ENCODE peak calls at places on chromosomes 11 and 22, in nine cellular contexts. T is progenitor cell of endocrine pancreas, M is MM.1S, X is left lung, Q is OCI-LY7, Z is pancreas, K is HFF-Myc, I is AG09309, L is omental fat pad. C is an unnamed sample.

GRCh38 chr11:101583180-101584128 is at the start of gene TRPC6:
- DNase-seq in T (peak; percentile 31), M (no peak), X (peak; percentile 79), Q (no peak), Z (no peak), K (no peak), I (no peak), L (no peak), C (peak; percentile 21)

GRCh38 chr11:77993902-77994301 is 566 bp downstream of the INTS4 start:
- DNase-seq in T (no peak), M (no peak), X (no peak), Q (peak; percentile 13), Z (no peak), K (no peak), I (no peak), L (no peak), C (no peak)

GRCh38 chr22:45882881-45883810 is 93.8 kb downstream of the WNT7B start:
- DNase-seq in T (no peak), M (no peak), X (peak; percentile 78), Q (no peak), Z (no peak), K (no peak), I (no peak), L (no peak), C (no peak)

GRCh38 chr11:96091476-96091875 is 167.6 kb upstream of the MTMR2 start:
- DNase-seq in T (no peak), M (no peak), X (no peak), Q (peak; percentile 64), Z (no peak), K (no peak), I (no peak), L (no peak), C (no peak)

GRCh38 chr11:4821021-4821420 is at the start of gene OR51F2:
- DNase-seq in T (no peak), M (no peak), X (no peak), Q (no peak), Z (no peak), K (no peak), I (no peak), L (no peak), C (no peak)

GRCh38 chr11:65852508-65853248 is 5.3 kb downstream of the CFL1 start:
- DNase-seq in T (no peak), M (no peak), X (peak; percentile 80), Q (no peak), Z (peak; percentile 18), K (no peak), I (no peak), L (no peak), C (no peak)

GRCh38 chr11:61297741-61298140 is 2.6 kb upstream of the VWCE start:
- DNase-seq in T (no peak), M (no peak), X (no peak), Q (no peak), Z (no peak), K (peak; percentile 87), I (peak; percentile 88), L (no peak), C (no peak)

GRCh38 chr22:23163665-23164064 is 16.6 kb upstream of the BCR start:
- DNase-seq in T (no peak), M (no peak), X (peak; percentile 62), Q (no peak), Z (no peak), K (no peak), I (no peak), L (no peak), C (no peak)

GRCh38 chr11:120254788-120255518 is 15.0 kb downstream of the POU2F3 start:
- DNase-seq in T (no peak), M (no peak), X (no peak), Q (no peak), Z (no peak), K (no peak), I (no peak), L (no peak), C (no peak)

DNA sequence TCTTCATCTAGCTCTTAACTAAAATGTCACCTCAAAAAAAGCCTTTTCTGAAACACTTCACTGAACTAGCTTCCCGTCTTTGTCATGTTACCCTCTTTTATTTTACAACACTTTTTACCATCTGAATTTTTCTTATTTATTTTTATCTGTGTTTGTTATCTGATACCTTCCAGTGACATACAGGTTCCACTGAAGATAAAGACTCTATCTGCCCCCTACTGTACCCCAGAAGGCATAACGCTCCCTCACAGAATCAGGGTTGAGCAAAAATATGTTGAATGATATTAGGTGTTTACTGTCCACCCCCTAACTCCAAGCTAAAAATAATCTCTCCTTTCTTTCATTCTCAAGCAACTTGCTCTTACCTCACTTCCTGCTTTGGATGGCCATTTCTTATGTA is 654.2 kb downstream of the NELL1 start:
- DNase-seq in T (no peak), M (no peak), X (no peak), Q (no peak), Z (no peak), K (no peak), I (no peak), L (no peak), C (no peak)
- TF ChIP-seq CTCF in T (no peak), M (peak; percentile 22), X (no peak), Q (peak; percentile 35), Z (no peak), K (no peak), I (no peak), L (no peak), C (no peak)

DNA sequence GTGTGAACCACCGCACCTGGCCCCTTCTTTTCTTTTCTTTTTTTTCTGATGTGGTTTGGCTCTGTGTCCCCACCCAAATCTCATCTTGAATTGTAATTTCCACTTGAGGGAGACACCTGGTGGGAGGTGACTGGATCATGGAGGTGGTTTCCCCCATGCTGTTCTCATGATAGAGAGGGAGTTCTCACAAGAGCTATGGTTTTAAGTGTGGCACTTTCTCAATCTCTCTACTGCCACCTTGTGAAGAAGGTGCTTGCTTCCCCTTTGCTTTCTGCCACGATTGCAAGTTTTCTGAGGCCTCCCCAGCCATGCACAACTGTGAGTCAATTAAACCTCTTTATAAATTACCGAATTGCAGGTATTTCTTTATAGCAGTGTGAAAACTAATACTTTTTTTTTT is 4.9 kb upstream of the TCN2 start:
- DNase-seq in T (no peak), M (peak; percentile 63), X (no peak), Q (peak; percentile 49), Z (no peak), K (no peak), I (no peak), L (no peak), C (no peak)
- TF ChIP-seq CTCF in T (peak; percentile 37), M (peak; percentile 48), X (no peak), Q (peak; percentile 68), Z (peak; percentile 19), K (peak; percentile 37), I (peak; percentile 39), L (no peak), C (no peak)

DNA sequence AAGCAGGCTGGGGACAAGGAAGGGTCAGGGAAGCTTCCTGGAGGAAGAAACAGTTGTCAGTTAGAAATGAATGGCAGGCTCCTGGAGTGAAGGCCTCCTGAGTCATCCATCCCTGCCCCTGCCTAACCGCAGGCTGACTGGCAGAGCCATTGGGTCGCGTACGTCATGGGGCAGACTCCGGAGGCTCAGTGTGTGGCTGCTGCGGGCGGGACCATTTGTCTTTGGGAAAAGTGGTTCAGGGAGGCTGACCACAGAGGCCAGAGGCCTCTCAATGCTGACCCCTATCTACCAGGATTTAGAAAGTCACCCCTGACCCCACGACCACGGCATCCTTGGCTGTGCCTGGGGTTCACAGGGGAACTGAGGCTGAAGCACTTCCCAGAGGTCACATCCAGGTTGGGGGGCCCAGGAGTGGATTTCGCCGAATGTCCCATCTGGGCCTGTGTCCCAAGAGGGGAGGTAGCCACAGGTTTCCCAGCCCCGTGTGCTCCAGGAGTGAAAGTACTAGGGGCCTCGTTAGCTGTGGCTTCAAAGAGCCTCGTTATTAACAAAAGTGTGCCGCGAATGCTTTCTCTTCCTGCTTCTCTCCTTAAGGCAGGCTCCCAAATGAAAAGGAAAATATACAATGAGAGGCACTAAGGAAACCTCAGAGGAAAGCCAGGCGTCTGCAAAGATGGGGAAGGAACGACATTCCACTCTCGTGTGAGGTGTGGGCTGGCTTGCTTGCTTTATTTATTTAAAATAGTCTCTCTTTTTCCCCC is 58.9 kb downstream of the FLRT1 start:
- DNase-seq in T (no peak), M (no peak), X (peak; percentile 80), Q (no peak), Z (no peak), K (peak; percentile 11), I (no peak), L (no peak), C (no peak)
- TF ChIP-seq CTCF in T (no peak), M (no peak), X (no peak), Q (no peak), Z (no peak), K (no peak), I (no peak), L (no peak), C (no peak)

GRCh38 chr22:38080468-38080846 is 3.5 kb downstream of the SLC16A8 start:
- DNase-seq in T (no peak), M (no peak), X (no peak), Q (no peak), Z (no peak), K (no peak), I (no peak), L (no peak), C (no peak)

GRCh38 chr22:38081941-38082828 is 1.8 kb downstream of the SLC16A8 start:
- DNase-seq in T (no peak), M (no peak), X (peak; percentile 61), Q (no peak), Z (no peak), K (no peak), I (no peak), L (no peak), C (no peak)

GRCh38 chr22:38080847-38081635 is 2.9 kb downstream of the SLC16A8 start:
- DNase-seq in T (no peak), M (no peak), X (peak; percentile 79), Q (no peak), Z (no peak), K (no peak), I (no peak), L (no peak), C (no peak)

GRCh38 chr22:38082986-38083710 is 836 bp downstream of the SLC16A8 start:
- DNase-seq in T (no peak), M (no peak), X (peak; percentile 45), Q (no peak), Z (no peak), K (no peak), I (no peak), L (no peak), C (no peak)

GRCh38 chr22:38081636-38081940 is 2.4 kb downstream of the SLC16A8 start:
- DNase-seq in T (no peak), M (no peak), X (peak; percentile 63), Q (no peak), Z (no peak), K (no peak), I (no peak), L (no peak), C (no peak)
- TF ChIP-seq CTCF in T (no peak), M (no peak), X (no peak), Q (no peak), Z (no peak), K (no peak), I (no peak), L (no peak), C (no peak)

C was measured in mesothelial cell of epicardium.